ENCODE peak calls at places on chromosome 22, in ten cellular contexts. K, H, P, Y, J, T, S, Q, M and V are unnamed samples. For H3K4me1 and H3K27me3, the result is how much of the 10 kb centered on the place peaks cover.

GRCh38 chr22:50530857-50531545 is 1.2 kb upstream of the TYMP start:
- DNase-seq in Y (peak), H (peak), K (peak), Q (peak), T (peak), S (no peak), P (peak), M (peak), J (no peak), V (peak)

GRCh38 chr22:36386900-36387663 is 685 bp downstream of the MYH9 start:
- DNase-seq in J (no peak), S (no peak), M (no peak), Q (peak), H (peak), T (peak), P (peak), K (no peak), Y (no peak), V (no peak)

GRCh38 chr22:50505776-50506610 is 1.5 kb downstream of the LMF2 start:
- DNase-seq in K (no peak), Y (no peak), M (no peak), T (no peak), H (no peak), Q (no peak), J (no peak), P (no peak), S (no peak), V (no peak)

GRCh38 chr22:23539135-23539838 is 40.8 kb downstream of the IGLL1 start:
- DNase-seq in J (peak), P (peak), S (peak), H (peak), T (peak), Q (peak), K (peak), M (peak), Y (peak), V (peak)

GRCh38 chr22:36741204-36741793 is 34.6 kb downstream of the IFT27 start:
- DNase-seq in M (peak), T (no peak), H (peak), J (no peak), P (no peak), K (no peak), Q (no peak), S (no peak), Y (no peak), V (no peak)

GRCh38 chr22:32619614-32620426 is 145.2 kb downstream of the FBXO7 start:
- DNase-seq in P (no peak), H (peak), T (peak), M (no peak), Q (peak), K (no peak), Y (no peak), J (peak), S (no peak), V (no peak)

GRCh38 chr22:37259540-37260029 is 15.5 kb upstream of the RAC2 start:
- DNase-seq in H (peak), Q (no peak), M (peak), P (no peak), Y (no peak), T (no peak), K (no peak), S (no peak), J (no peak), V (no peak)

GRCh38 chr22:37435970-37436603 is 8.8 kb upstream of the ELFN2 start:
- DNase-seq in Y (no peak), H (no peak), P (no peak), K (no peak), S (no peak), T (no peak), J (no peak), Q (no peak), M (no peak), V (no peak)

GRCh38 chr22:37545703-37546435 is 14.4 kb upstream of the CDC42EP1 start:
- DNase-seq in S (peak), T (peak), K (no peak), Q (peak), H (peak), J (peak), Y (no peak), M (peak), P (no peak), V (no peak)

GRCh38 chr22:41448189-41448808 is 1.7 kb upstream of the TOB2 start:
- DNase-seq in T (peak), K (peak), Y (peak), H (peak), P (peak), S (peak), J (peak), Q (peak), M (peak), V (peak)

GRCh38 chr22:35837328-35837727 is 119.7 kb downstream of the APOL5 start:
- DNase-seq in S (no peak), K (no peak), Q (no peak), M (no peak), J (no peak), P (no peak), H (no peak), Y (no peak), T (no peak), V (no peak)

GRCh38 chr22:36258750-36259619 is 6.1 kb downstream of the APOL1 start:
- DNase-seq in J (no peak), K (no peak), H (no peak), T (no peak), Y (no peak), P (no peak), M (peak), S (peak), Q (peak), V (no peak)

GRCh38 chr22:32311551-32312071 is 46.1 kb upstream of the RFPL3 start:
- DNase-seq in T (no peak), S (no peak), P (no peak), Y (no peak), Q (no peak), H (no peak), J (no peak), M (no peak), K (no peak), V (no peak)

GRCh38 chr22:44456661-44457412 is 41.2 kb downstream of the RTL6 start:
- DNase-seq in S (no peak), H (no peak), J (no peak), K (no peak), T (no peak), P (no peak), Y (no peak), M (no peak), Q (no peak), V (no peak)

GRCh38 chr22:24180316-24181087 is 785 bp upstream of the SUSD2 start:
- DNase-seq in K (no peak), Q (no peak), S (no peak), H (no peak), M (no peak), T (no peak), Y (no peak), P (no peak), J (no peak), V (no peak)

GRCh38 chr22:28143206-28143605 is 224.2 kb upstream of the PITPNB start:
- DNase-seq in S (no peak), Y (no peak), P (no peak), Q (no peak), J (no peak), M (no peak), T (no peak), H (no peak), K (no peak), V (no peak)

GRCh38 chr22:23911318-23911980 is 17.3 kb downstream of the MIF start:
- DNase-seq in T (no peak), J (no peak), P (no peak), K (no peak), Q (no peak), M (no peak), H (no peak), Y (no peak), S (no peak), V (no peak)

GRCh38 chr22:50276143-50276542 is 6.0 kb upstream of the MAPK11 start:
- DNase-seq in P (peak), T (no peak), S (no peak), K (no peak), H (peak), M (peak), Q (peak), Y (peak), J (no peak), V (no peak)

GRCh38 chr22:18152519-18152918 is 2.5 kb downstream of the USP18 start:
- DNase-seq in Y (no peak), P (no peak), T (no peak), S (no peak), H (no peak), Q (peak), K (no peak), J (no peak), M (no peak), V (peak)

GRCh38 chr22:50000587-50001387 is 11.8 kb downstream of the IL17REL start:
- DNase-seq in S (no peak), P (no peak), M (no peak), H (no peak), Y (no peak), Q (no peak), K (no peak), T (no peak), J (no peak), V (no peak)

GRCh38 chr22:44786136-44786535 is 33.8 kb downstream of the ARHGAP8 start:
- DNase-seq in Y (no peak), T (no peak), J (no peak), M (no peak), H (no peak), Q (no peak), S (no peak), P (no peak), K (no peak), V (no peak)

GRCh38 chr22:20727118-20728015 is 46.5 kb upstream of the SERPIND1 start:
- DNase-seq in H (no peak), T (no peak), J (no peak), P (no peak), S (no peak), M (no peak), Y (no peak), K (no peak), Q (no peak), V (no peak)

GRCh38 chr22:20728523-20729190 is 45.3 kb upstream of the SERPIND1 start:
- DNase-seq in T (no peak), Q (no peak), J (no peak), H (no peak), Y (no peak), S (no peak), P (no peak), M (no peak), K (no peak), V (no peak)

GRCh38 chr22:20729194-20729593 is 44.7 kb upstream of the SERPIND1 start:
- DNase-seq in M (no peak), S (no peak), Y (no peak), T (no peak), K (no peak), Q (no peak), H (no peak), P (no peak), J (no peak), V (no peak)

GRCh38 chr22:20724676-20725454 is 49.0 kb upstream of the SERPIND1 start:
- DNase-seq in M (no peak), K (no peak), S (no peak), J (no peak), P (no peak), Q (no peak), H (no peak), Y (no peak), T (no peak), V (no peak)

GRCh38 chr22:20725987-20726558 is 47.8 kb upstream of the SERPIND1 start:
- DNase-seq in Y (no peak), Q (no peak), H (no peak), K (no peak), M (no peak), P (no peak), T (no peak), J (no peak), S (no peak), V (no peak)
- H3K4me1 ChIP-seq in Y (under half), Q (under half), H (under half), K (under half), M (under half), P (under half), T (under half), J (under half), S (under half), V (under half)

DNA sequence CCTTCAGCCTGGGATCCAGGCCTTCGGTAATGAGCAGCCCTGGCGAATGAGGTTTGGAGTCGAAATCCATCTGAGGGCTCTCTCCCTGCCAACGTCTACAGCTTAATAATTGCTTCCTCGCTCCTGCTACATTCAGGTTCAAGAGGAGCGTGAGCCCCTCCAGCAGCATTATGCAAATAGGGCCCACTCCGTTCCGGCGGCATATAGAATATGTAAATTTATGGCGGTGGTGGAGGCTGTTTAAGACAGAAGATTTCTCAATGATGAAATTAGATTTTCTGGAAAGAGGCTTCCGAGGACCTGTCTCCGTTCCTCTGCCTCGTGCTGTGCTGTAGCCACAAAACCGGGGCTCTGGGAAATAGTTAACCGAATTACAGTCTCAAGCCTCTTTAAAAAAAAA is 402.8 kb downstream of the MIAT start:
- DNase-seq in Y (no peak), J (no peak), K (no peak), S (no peak), H (no peak), P (no peak), Q (no peak), M (no peak), T (no peak), V (no peak)
- H3K27me3 ChIP-seq in Y (under half), J (under half), K (under half), S (under half), H (under half), P (under half), Q (under half), M (under half), T (under half), V (under half)

GRCh38 chr22:46754110-46754799 is 8.2 kb upstream of the TBC1D22A start:
- DNase-seq in H (peak), J (peak), P (no peak), M (no peak), K (no peak), Q (peak), Y (no peak), S (no peak), T (peak), V (no peak)
- H3K4me1 ChIP-seq in H (under half), J (under half), P (under half), M (under half), K (under half), Q (under half), Y (under half), S (under half), T (half or more), V (under half)

GRCh38 chr22:22395230-22395629 is 113.3 kb downstream of the ZNF280B start:
- DNase-seq in Q (no peak), M (no peak), J (no peak), T (no peak), K (no peak), H (no peak), Y (no peak), S (no peak), P (no peak), V (no peak)
- H3K27me3 ChIP-seq in Q (under half), M (under half), J (under half), T (under half), K (under half), H (under half), Y (under half), S (under half), P (under half), V (under half)

DNA sequence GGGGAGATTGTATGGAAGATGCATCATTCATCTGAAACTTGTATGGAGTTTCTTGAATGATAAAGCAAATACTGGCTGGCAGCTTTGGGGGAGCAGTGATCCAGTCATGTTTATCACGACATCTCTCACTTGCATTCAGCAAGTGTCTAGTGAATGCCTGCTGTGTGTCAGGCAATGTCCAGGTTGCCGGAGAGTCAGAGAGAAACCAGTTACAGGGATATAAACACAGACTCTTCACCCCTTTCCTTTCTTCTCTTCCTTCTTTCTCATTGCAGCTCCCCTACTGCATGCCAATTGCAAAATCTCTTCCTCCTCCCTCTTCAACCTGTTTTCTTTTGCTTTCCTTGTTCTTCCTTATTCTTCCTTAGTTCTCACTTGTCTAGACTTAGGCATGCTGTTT is 206.6 kb upstream of the SEZ6L start:
- DNase-seq in H (no peak), P (no peak), Q (no peak), K (no peak), S (no peak), M (no peak), Y (no peak), J (no peak), T (no peak), V (no peak)
- H3K4me1 ChIP-seq in H (under half), P (under half), Q (under half), K (under half), S (under half), M (under half), Y (under half), J (under half), T (under half), V (under half)

DNA sequence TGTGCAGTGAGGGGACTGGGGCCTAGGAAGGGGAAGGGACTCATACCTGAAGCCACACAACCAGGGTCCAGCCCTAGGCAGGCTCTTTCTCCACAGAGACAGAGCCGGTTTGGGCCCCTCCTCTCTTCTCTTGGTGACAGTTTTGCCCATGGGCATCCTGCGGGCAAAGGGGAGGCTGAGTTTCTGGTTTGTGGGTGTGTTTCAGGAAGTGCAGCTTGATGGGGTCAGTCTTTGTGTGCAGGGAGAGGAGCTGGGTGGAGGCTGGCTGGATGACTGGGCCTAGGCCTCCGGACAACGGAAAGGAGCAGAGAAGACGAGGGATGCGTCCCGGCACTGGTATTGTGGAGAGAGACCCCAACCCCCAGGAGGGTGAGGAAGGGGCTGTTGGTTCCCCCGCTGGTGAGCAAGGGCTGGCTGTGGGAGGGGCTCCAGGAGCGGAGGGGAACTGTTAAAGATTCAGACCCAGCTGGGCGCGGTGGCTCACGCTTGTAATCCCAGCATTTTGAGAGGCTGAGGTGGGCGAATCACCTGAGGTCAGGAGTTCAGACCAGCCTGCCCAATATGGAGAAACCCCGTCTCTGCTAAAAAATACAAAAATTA is 23.4 kb upstream of the CELSR1 start:
- DNase-seq in K (no peak), M (no peak), T (no peak), Y (no peak), S (no peak), J (no peak), H (no peak), Q (no peak), P (no peak), V (no peak)
- H3K27me3 ChIP-seq in K (under half), M (under half), T (under half), Y (under half), S (under half), J (under half), H (under half), Q (under half), P (under half), V (under half)

GRCh38 chr22:20131856-20132685 is 467 bp downstream of the ZDHHC8 start:
- DNase-seq in Q (peak), J (no peak), H (peak), M (no peak), K (no peak), T (no peak), Y (peak), S (no peak), P (peak), V (peak)
- H3K4me1 ChIP-seq in Q (under half), J (half or more), H (under half), M (under half), K (half or more), T (under half), Y (under half), S (under half), P (under half), V (under half)

DNA sequence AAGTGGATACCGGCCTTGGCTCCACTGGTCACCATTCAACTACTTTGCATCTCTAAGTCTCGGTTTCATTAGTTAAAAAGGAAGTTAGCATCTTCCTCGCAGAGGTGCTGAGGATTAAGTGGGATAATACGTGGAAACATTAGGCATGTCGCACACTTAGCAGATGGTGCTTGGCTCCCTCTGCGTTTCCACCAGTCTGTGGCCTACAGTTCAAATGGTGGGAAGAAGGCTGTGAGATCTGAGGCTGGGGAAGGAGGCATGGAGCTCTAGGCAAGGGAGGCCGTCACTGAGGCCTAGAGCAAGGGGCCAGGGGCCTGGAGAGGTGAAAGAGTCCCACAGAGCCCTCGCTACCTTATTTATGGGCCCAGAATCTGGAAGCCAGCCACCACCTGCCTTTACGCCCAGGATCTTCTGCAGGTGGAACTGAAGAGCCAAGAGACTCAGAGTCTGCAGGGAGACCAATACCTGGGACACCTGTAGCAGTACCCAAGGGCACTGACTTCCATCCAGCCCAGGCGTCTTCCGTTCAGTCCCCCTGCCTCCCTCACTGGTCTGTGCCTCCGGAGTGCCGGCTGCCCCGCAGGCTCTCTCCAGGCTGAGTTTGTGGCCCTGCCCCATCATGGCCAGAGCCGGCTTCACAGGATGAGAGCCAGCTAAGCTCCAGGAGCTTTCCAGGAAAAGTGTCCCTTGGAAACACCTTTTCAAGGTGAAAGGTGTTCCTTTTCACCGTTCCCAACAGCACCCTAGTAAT is 66.1 kb upstream of the A4GALT start:
- DNase-seq in H (no peak), M (no peak), T (no peak), J (no peak), P (no peak), Q (no peak), S (no peak), Y (no peak), K (no peak), V (no peak)
- H3K27me3 ChIP-seq in H (under half), M (under half), T (under half), J (under half), P (under half), Q (under half), S (under half), Y (under half), K (under half), V (under half)

GRCh38 chr22:29268511-29269229 is 602 bp downstream of the EWSR1 start:
- DNase-seq in T (no peak), Q (peak), M (peak), J (no peak), P (no peak), Y (peak), S (peak), H (peak), K (peak), V (peak)
- H3K4me1 ChIP-seq in T (half or more), Q (under half), M (under half), J (half or more), P (half or more), Y (half or more), S (under half), H (under half), K (half or more), V (under half)